ENCODE peak calls at places on chromosomes 1 and 21, in six cellular contexts. V is adipocyte, O is colonic mucosa, D is fibroblast of lung, K is K562, M is IMR-90. C is an unnamed sample.
A peak's percentile ranks its signal among the peaks of the same experiment; 100 is the strongest.

GRCh38 chr1:43317817-43318471 is 17.2 kb downstream of the TIE1 start:
- DNase-seq in K (peak; percentile 59), D (peak; percentile 55), V (no peak), M (peak; percentile 49), O (no peak), C (no peak)

GRCh38 chr1:31257213-31257612 is 17.5 kb upstream of the NKAIN1 start:
- DNase-seq in M (no peak), O (no peak), K (no peak), D (no peak), V (no peak), C (no peak)

GRCh38 chr1:234866007-234866866 is 256.3 kb upstream of the IRF2BP2 start:
- DNase-seq in O (peak; percentile 76), V (peak; percentile 42), M (peak; percentile 90), K (peak; percentile 89), D (peak; percentile 88), C (peak; percentile 56)

GRCh38 chr1:66168467-66168887 is 365.5 kb upstream of the SGIP1 start:
- DNase-seq in O (no peak), K (no peak), V (no peak), M (peak; percentile 32), D (peak; percentile 91), C (no peak)

GRCh38 chr1:110384581-110385321 is 6.1 kb downstream of the SLC16A4 start:
- DNase-seq in V (no peak), O (peak; percentile 77), D (no peak), K (no peak), M (no peak), C (no peak)

GRCh38 chr1:7223334-7224080 is 438.3 kb downstream of the CAMTA1 start:
- DNase-seq in O (no peak), K (no peak), D (peak; percentile 93), M (peak; percentile 97), V (peak; percentile 62), C (peak; percentile 54)

GRCh38 chr1:15352122-15352957 is 57.3 kb upstream of the EFHD2 start:
- DNase-seq in D (peak; percentile 82), M (peak; percentile 84), V (peak; percentile 35), K (peak; percentile 56), O (peak; percentile 80), C (peak; percentile 87)

GRCh38 chr1:209335090-209335692 is 248.3 kb upstream of the CAMK1G start:
- DNase-seq in V (peak; percentile 65), O (no peak), M (peak; percentile 20), K (peak; percentile 65), D (peak; percentile 12), C (no peak)

GRCh38 chr1:77395051-77395450 is 113.2 kb downstream of the AK5 start:
- DNase-seq in M (no peak), K (no peak), V (no peak), O (no peak), D (no peak), C (no peak)

GRCh38 chr21:42833439-42833815 is 45.9 kb downstream of the WDR4 start:
- DNase-seq in O (peak; percentile 53), K (peak; percentile 51), V (no peak), M (peak; percentile 5), D (no peak), C (no peak)

GRCh38 chr1:42933610-42934009 is 25.1 kb downstream of the SLC2A1 start:
- DNase-seq in O (no peak), M (no peak), V (no peak), D (no peak), K (no peak), C (no peak)

GRCh38 chr1:2415801-2416208 is 3.4 kb upstream of the PEX10 start:
- DNase-seq in D (no peak), O (peak; percentile 74), M (no peak), V (no peak), K (no peak), C (no peak)

GRCh38 chr1:246293366-246294121 is 213.5 kb downstream of the SMYD3 start:
- DNase-seq in V (no peak), M (no peak), O (no peak), K (no peak), D (no peak), C (no peak)

GRCh38 chr1:27000817-27001460 is 7.4 kb downstream of the TRNP1 start:
- DNase-seq in O (no peak), D (peak; percentile 81), V (no peak), M (peak; percentile 75), K (no peak), C (no peak)

GRCh38 chr1:47002211-47002610 is 21.3 kb upstream of the CYP4X1 start:
- DNase-seq in V (no peak), O (no peak), K (peak; percentile 28), M (no peak), D (no peak), C (no peak)

GRCh38 chr1:12383786-12384185 is 154.0 kb downstream of the VPS13D start:
- DNase-seq in O (no peak), D (peak; percentile 58), K (no peak), V (peak; percentile 11), M (peak; percentile 37), C (peak; percentile 57)

GRCh38 chr1:204192589-204193352 is 3.5 kb downstream of the KISS1 start:
- DNase-seq in M (no peak), D (peak; percentile 56), V (no peak), K (no peak), O (no peak), C (peak; percentile 78)

GRCh38 chr1:204191481-204191880 is 4.8 kb downstream of the KISS1 start:
- DNase-seq in M (no peak), V (no peak), D (no peak), O (no peak), K (no peak), C (no peak)

GRCh38 chr1:204192046-204192445 is 4.2 kb downstream of the KISS1 start:
- DNase-seq in O (no peak), K (no peak), V (no peak), M (no peak), D (no peak), C (no peak)

GRCh38 chr1:204188959-204189639 is 7.2 kb downstream of the KISS1 start:
- DNase-seq in K (no peak), M (no peak), D (no peak), O (no peak), V (no peak), C (no peak)

DNA sequence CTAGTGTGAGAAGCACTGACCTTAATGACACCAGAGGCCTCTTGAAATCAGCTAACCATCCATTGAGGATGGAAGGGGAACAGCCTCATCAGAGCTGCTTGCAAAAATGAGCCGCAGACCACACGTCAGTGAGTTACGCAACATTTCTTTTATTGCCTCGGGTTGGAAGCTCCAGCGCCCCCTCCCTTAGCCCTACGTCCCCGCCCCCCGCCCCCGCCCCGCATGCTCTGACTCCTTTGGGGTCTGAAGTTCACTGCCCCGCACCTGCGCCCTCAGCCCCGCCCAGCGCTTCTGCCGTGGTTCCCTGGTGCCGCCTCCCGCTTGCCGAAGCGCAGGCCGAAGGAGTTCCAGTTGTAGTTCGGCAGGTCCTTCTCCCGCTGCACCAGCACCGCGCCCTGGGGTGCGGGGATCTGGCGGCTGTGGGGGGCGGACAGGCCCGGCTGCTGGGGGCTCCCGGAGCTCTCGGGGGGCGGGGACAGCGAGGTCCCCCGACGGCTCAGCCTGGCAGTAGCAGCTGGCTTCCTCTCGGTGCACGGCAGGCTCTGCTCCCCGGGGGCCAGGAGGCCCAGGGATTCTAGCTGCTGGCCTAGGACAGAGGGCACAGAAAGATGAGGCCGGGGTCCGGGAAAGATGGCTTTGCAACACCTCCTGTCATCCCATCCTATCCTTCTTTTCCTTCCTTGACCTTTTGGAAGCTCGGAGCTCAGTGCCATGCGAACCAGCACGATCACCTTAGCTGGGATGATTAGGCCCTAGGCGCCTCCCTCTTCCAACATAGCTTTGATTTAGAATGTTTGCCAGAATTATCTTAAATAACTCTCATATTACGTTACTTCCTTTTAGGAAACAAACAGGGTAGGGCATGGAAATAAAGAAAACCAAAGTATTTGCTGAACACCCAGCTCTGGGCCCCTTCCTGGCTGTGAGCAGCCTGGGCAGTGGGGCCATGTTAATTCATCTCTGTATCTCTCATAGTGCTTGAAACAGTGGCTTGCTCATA is 5.8 kb downstream of the KISS1 start:
- DNase-seq in O (peak; percentile 70), D (peak; percentile 56), V (peak; percentile 60), M (peak; percentile 70), K (peak; percentile 28), C (no peak)
- H3K4me3 ChIP-seq in O (peak overlapping the region; percentile 25), D (no peak overlapping the region), V (no peak overlapping the region), M (no peak overlapping the region), K (no peak overlapping the region), C (no peak overlapping the region)

DNA sequence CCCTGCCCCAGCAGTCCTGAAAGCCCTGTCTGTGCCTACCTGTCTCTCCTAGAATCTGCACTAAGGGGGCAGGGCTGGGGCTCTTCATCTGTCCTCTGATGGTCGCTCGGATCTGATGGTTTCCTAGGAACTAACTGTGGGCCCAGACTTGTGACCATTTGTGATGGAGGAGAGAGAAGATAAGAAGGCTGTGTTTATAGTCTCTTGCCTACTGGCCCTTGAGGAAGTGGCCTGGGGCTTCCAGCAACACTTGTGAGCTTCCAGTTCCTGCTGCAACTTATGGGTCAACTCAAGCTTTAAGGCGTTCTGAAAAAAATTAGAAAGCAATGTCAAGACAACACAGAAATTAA is 53.2 kb upstream of the SYNC start:
- DNase-seq in M (no peak), K (no peak), O (no peak), V (no peak), D (no peak), C (no peak)
- H3K9ac ChIP-seq in M (no peak overlapping the region), K (no peak overlapping the region), O (no peak overlapping the region), V (no peak overlapping the region), D (no peak overlapping the region), C (no peak overlapping the region)

DNA sequence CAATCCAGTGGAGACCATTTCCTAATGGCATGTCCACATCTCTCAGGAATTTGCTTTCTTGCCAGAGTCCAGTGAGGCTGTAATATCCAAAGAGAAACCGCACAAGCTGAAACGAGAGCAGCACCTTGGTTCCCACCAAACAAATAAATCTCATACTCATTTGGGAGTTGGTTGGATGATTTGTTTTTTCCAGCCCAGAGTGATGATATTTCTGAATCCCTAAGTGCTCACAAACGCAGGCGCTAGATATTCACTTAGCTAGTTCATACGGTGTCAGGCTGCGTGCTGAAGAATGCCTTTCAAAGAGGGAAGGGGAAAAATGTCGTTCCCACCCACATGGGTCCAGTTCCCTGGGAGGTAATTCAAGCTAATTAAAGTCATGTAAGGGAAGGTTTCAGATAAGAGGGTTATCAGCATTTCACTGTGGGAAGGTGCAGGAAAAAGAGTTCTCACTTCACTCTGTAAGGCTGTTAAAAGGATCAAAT is 19.6 kb downstream of the DPT start:
- DNase-seq in V (peak; percentile 67), D (peak; percentile 99), M (peak; percentile 4), O (peak; percentile 54), K (no peak), C (peak; percentile 95)
- H3K4me3 ChIP-seq in V (peak overlapping the region; percentile 66), D (no peak overlapping the region), M (no peak overlapping the region), O (no peak overlapping the region), K (no peak overlapping the region), C (no peak overlapping the region)

GRCh38 chr1:50521703-50522102 is 98.5 kb upstream of the DMRTA2 start:
- DNase-seq in K (no peak), D (no peak), O (no peak), M (no peak), V (no peak), C (peak; percentile 3)

GRCh38 chr1:50522943-50523342 is 99.7 kb upstream of the DMRTA2 start:
- DNase-seq in D (no peak), O (no peak), V (no peak), M (no peak), K (no peak), C (no peak)

GRCh38 chr1:50516056-50516455 is 92.8 kb upstream of the DMRTA2 start:
- DNase-seq in K (no peak), M (peak; percentile 2), O (no peak), D (peak; percentile 6), V (no peak), C (no peak)

DNA sequence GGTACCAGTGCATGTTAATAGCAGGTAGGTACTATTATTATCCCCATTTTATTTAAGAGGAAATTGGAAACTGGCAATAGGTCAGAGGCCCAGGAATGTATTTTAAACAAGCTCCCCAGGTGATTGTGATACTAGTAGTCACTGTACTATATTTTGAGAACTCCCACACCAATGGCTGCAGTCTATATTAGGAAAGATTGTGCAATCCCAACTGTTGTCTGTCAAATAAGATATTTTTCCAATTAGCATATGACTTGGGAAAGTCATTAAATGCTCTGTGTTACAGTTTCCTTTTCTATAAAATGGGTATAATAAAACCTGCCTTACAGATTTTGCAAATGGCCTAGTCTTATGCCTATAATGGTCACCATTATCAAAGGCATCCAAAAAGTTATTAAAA is 94.2 kb upstream of the DMRTA2 start:
- DNase-seq in O (no peak), V (no peak), D (no peak), K (no peak), M (no peak), C (no peak)
- H3K9ac ChIP-seq in O (no peak overlapping the region), V (no peak overlapping the region), D (no peak overlapping the region), K (no peak overlapping the region), M (no peak overlapping the region), C (no peak overlapping the region)

C was measured in mammary epithelial cell.